ENCODE peak calls at places on chromosomes 4 and X, in six cellular contexts. One of them, this sample, is unnamed.
A peak's percentile ranks its signal among the peaks of the same experiment; 100 is the strongest.

GRCh38 chrX:69968956-69969355 is 80.8 kb downstream of the AWAT2 start:
- DNase-seq in CD8-positive, alpha-beta T cell: no peak
- DNase-seq in SK-N-SH: no peak
- DNase-seq in AG04449: no peak
- DNase-seq in fibroblast of the aortic adventitia: no peak
- DNase-seq in A549: no peak
- DNase-seq in this sample: no peak

GRCh38 chrX:108439961-108440696 is 491 bp downstream of the COL4A5 start:
- DNase-seq in CD8-positive, alpha-beta T cell: no peak
- DNase-seq in SK-N-SH: no peak
- DNase-seq in AG04449: no peak
- DNase-seq in fibroblast of the aortic adventitia: peak; percentile 45
- DNase-seq in A549: peak; percentile 14
- DNase-seq in this sample: no peak

GRCh38 chr4:154727540-154727939 is 16.3 kb upstream of the LRAT start:
- DNase-seq in CD8-positive, alpha-beta T cell: no peak
- DNase-seq in SK-N-SH: no peak
- DNase-seq in AG04449: no peak
- DNase-seq in fibroblast of the aortic adventitia: no peak
- DNase-seq in A549: no peak
- DNase-seq in this sample: no peak

GRCh38 chrX:109842611-109843010 is 109.6 kb upstream of the ACSL4 start:
- DNase-seq in CD8-positive, alpha-beta T cell: no peak
- DNase-seq in SK-N-SH: no peak
- DNase-seq in AG04449: no peak
- DNase-seq in fibroblast of the aortic adventitia: no peak
- DNase-seq in A549: no peak
- DNase-seq in this sample: no peak

GRCh38 chr4:177446571-177446970 is 4.3 kb upstream of the AGA start:
- DNase-seq in CD8-positive, alpha-beta T cell: no peak
- DNase-seq in SK-N-SH: no peak
- DNase-seq in AG04449: no peak
- DNase-seq in fibroblast of the aortic adventitia: no peak
- DNase-seq in A549: no peak
- DNase-seq in this sample: no peak

GRCh38 chr4:99383833-99384392 is 31.4 kb upstream of the ADH1C start:
- DNase-seq in CD8-positive, alpha-beta T cell: no peak
- DNase-seq in SK-N-SH: no peak
- DNase-seq in AG04449: peak; percentile 75
- DNase-seq in fibroblast of the aortic adventitia: peak; percentile 100
- DNase-seq in A549: no peak
- DNase-seq in this sample: peak; percentile 94

GRCh38 chr4:68373513-68373912 is 23.6 kb upstream of the YTHDC1 start:
- DNase-seq in CD8-positive, alpha-beta T cell: peak; percentile 60
- DNase-seq in SK-N-SH: peak; percentile 54
- DNase-seq in AG04449: no peak
- DNase-seq in fibroblast of the aortic adventitia: peak; percentile 79
- DNase-seq in A549: no peak
- DNase-seq in this sample: peak; percentile 60

GRCh38 chr4:39976945-39977488 is 694 bp downstream of the PDS5A start:
- DNase-seq in CD8-positive, alpha-beta T cell: peak; percentile 51
- DNase-seq in SK-N-SH: no peak
- DNase-seq in AG04449: no peak
- DNase-seq in fibroblast of the aortic adventitia: no peak
- DNase-seq in A549: no peak
- DNase-seq in this sample: peak; percentile 27

GRCh38 chr4:68895561-68896198 is 55.9 kb downstream of the UGT2A3 start:
- DNase-seq in CD8-positive, alpha-beta T cell: no peak
- DNase-seq in SK-N-SH: no peak
- DNase-seq in AG04449: no peak
- DNase-seq in fibroblast of the aortic adventitia: peak; percentile 60
- DNase-seq in A549: no peak
- DNase-seq in this sample: no peak

GRCh38 chr4:146639414-146639814 is 721 bp downstream of the POU4F2 start:
- DNase-seq in CD8-positive, alpha-beta T cell: no peak
- DNase-seq in SK-N-SH: no peak
- DNase-seq in AG04449: no peak
- DNase-seq in fibroblast of the aortic adventitia: no peak
- DNase-seq in A549: no peak
- DNase-seq in this sample: no peak
- H3K4me3 ChIP-seq in CD8-positive, alpha-beta T cell: no peak overlapping the region
- H3K4me3 ChIP-seq in SK-N-SH: peak overlapping the region; percentile 49
- H3K4me3 ChIP-seq in AG04449: no peak overlapping the region
- H3K4me3 ChIP-seq in fibroblast of the aortic adventitia: no peak overlapping the region
- H3K4me3 ChIP-seq in A549: no peak overlapping the region
- H3K4me3 ChIP-seq in this sample: no peak overlapping the region

DNA sequence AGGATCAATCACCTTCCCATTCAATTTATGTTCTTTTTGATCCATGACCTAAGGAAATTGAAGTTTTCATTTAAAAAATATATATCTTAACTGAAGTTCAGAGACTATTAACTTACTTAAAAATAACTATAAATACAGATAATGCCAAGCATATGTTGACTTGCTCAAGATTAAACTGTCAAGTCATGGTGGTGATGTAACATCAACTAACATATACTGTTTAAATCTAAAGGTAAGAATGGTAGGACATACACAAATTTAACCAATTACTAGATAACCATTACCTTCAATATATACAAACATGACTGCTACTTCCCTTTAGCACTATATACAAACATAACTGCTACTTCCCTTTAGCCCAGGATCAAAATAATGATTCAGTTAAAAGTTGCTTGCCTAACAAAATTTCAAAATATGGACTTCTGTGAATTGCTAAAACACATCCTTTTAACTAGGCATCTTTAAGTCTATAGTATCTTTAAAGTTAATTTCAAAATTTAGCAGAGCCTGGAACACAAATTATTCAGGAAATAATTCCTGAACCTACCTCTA is 14.9 kb downstream of the HNRNPD start:
- DNase-seq in CD8-positive, alpha-beta T cell: no peak
- DNase-seq in SK-N-SH: no peak
- DNase-seq in AG04449: no peak
- DNase-seq in fibroblast of the aortic adventitia: no peak
- DNase-seq in A549: no peak
- DNase-seq in this sample: peak; percentile 16
- H3K4me3 ChIP-seq in CD8-positive, alpha-beta T cell: no peak overlapping the region
- H3K4me3 ChIP-seq in SK-N-SH: no peak overlapping the region
- H3K4me3 ChIP-seq in AG04449: no peak overlapping the region
- H3K4me3 ChIP-seq in fibroblast of the aortic adventitia: no peak overlapping the region
- H3K4me3 ChIP-seq in A549: no peak overlapping the region
- H3K4me3 ChIP-seq in this sample: no peak overlapping the region

GRCh38 chr4:183905593-183906485 is 732 bp downstream of the STOX2 start:
- DNase-seq in CD8-positive, alpha-beta T cell: no peak
- DNase-seq in SK-N-SH: peak; percentile 75
- DNase-seq in AG04449: no peak
- DNase-seq in fibroblast of the aortic adventitia: peak; percentile 11
- DNase-seq in A549: peak; percentile 18
- DNase-seq in this sample: peak; percentile 13

GRCh38 chr4:183906736-183907651 is 1.9 kb downstream of the STOX2 start:
- DNase-seq in CD8-positive, alpha-beta T cell: no peak
- DNase-seq in SK-N-SH: peak; percentile 72
- DNase-seq in AG04449: no peak
- DNase-seq in fibroblast of the aortic adventitia: no peak
- DNase-seq in A549: no peak
- DNase-seq in this sample: no peak

GRCh38 chr4:183906486-183906735 is 1.3 kb downstream of the STOX2 start:
- DNase-seq in CD8-positive, alpha-beta T cell: no peak
- DNase-seq in SK-N-SH: peak; percentile 73
- DNase-seq in AG04449: no peak
- DNase-seq in fibroblast of the aortic adventitia: no peak
- DNase-seq in A549: no peak
- DNase-seq in this sample: no peak

GRCh38 chr4:183903021-183903760 is 1.9 kb upstream of the STOX2 start:
- DNase-seq in CD8-positive, alpha-beta T cell: no peak
- DNase-seq in SK-N-SH: no peak
- DNase-seq in AG04449: no peak
- DNase-seq in fibroblast of the aortic adventitia: no peak
- DNase-seq in A549: no peak
- DNase-seq in this sample: no peak

DNA sequence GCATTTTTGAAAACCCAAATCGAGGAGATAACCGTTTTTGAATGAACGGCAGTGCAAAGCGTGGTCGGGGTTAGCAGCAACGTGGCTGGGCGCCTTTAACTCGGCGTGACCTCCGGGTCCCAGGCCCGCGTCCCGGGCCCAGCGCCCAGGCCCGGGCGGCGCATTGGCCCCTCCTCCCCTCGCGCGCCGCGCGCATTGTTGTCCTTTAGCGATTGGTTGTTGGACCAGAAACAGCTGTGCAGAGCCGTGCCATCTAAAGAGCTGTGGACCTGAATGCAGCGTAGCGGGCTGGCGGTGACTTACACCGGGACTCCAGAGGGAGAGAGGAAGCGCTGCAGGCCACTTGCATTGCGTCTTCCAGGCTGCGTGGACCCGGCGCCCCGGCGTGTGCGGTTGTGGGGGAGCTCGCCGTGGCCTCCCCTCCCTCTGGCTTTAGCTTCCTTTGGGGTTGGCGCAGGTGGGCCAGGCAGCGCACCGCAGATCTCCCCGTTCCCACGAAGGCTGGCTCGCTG is at the start of gene STOX2:
- DNase-seq in CD8-positive, alpha-beta T cell: no peak
- DNase-seq in SK-N-SH: peak; percentile 93
- DNase-seq in AG04449: no peak
- DNase-seq in fibroblast of the aortic adventitia: peak; percentile 22
- DNase-seq in A549: peak; percentile 73
- DNase-seq in this sample: peak; percentile 18
- H3K4me3 ChIP-seq in CD8-positive, alpha-beta T cell: no peak within 1 kb of the TSS
- H3K4me3 ChIP-seq in SK-N-SH: peak within 1 kb of the TSS; percentile 62
- H3K4me3 ChIP-seq in AG04449: peak within 1 kb of the TSS; percentile 45
- H3K4me3 ChIP-seq in fibroblast of the aortic adventitia: peak within 1 kb of the TSS; percentile 52
- H3K4me3 ChIP-seq in A549: peak within 1 kb of the TSS; percentile 66
- H3K4me3 ChIP-seq in this sample: peak within 1 kb of the TSS; percentile 45

GRCh38 chr4:174156239-174156826 is 127.1 kb downstream of the FBXO8 start:
- DNase-seq in CD8-positive, alpha-beta T cell: no peak
- DNase-seq in SK-N-SH: peak; percentile 27
- DNase-seq in AG04449: no peak
- DNase-seq in fibroblast of the aortic adventitia: peak; percentile 81
- DNase-seq in A549: peak; percentile 13
- DNase-seq in this sample: peak; percentile 84

GRCh38 chr4:174157106-174157607 is 126.3 kb downstream of the FBXO8 start:
- DNase-seq in CD8-positive, alpha-beta T cell: no peak
- DNase-seq in SK-N-SH: no peak
- DNase-seq in AG04449: no peak
- DNase-seq in fibroblast of the aortic adventitia: peak; percentile 84
- DNase-seq in A549: no peak
- DNase-seq in this sample: peak; percentile 98

GRCh38 chr4:174154455-174154854 is 129.0 kb downstream of the FBXO8 start:
- DNase-seq in CD8-positive, alpha-beta T cell: no peak
- DNase-seq in SK-N-SH: no peak
- DNase-seq in AG04449: peak; percentile 7
- DNase-seq in fibroblast of the aortic adventitia: peak; percentile 80
- DNase-seq in A549: peak; percentile 27
- DNase-seq in this sample: peak; percentile 94

DNA sequence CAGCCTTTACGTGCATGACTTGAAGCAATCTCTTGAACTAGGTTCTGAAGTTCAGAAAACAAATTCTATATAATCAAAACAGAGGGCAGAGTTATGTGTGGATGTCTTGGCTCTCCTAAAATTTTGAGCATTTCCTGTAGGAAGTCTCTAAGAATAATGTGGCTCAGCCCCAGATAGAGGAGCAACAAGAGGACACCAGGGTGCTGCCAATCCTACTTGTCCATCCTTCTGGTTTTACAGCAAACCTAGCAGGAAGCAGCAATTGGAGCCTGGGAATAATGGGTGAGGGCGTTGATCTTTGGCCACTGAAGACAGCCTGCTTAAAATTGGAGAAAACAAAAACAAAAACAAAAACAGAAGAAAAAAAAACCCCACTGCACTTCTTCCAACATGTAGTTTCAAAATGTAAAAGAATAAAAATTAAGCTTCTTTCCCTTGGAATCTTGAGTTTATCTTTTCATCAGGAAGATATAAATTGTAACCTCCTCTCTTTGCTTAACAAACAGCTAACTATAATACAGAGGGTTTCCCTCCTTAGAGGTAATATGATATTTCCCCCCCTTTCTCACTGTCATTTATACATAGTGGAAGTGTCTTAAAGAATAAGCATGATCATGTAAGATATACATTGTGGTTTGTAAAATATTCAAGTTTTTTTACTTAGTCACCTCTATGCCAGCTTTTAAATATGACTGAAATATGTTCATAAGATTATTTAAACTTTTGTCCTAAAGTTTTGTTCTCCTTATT is 130.6 kb downstream of the FBXO8 start:
- DNase-seq in CD8-positive, alpha-beta T cell: no peak
- DNase-seq in SK-N-SH: no peak
- DNase-seq in AG04449: no peak
- DNase-seq in fibroblast of the aortic adventitia: no peak
- DNase-seq in A549: no peak
- DNase-seq in this sample: peak; percentile 25
- H3K4me3 ChIP-seq in CD8-positive, alpha-beta T cell: no peak overlapping the region
- H3K4me3 ChIP-seq in SK-N-SH: no peak overlapping the region
- H3K4me3 ChIP-seq in AG04449: no peak overlapping the region
- H3K4me3 ChIP-seq in fibroblast of the aortic adventitia: no peak overlapping the region
- H3K4me3 ChIP-seq in A549: no peak overlapping the region
- H3K4me3 ChIP-seq in this sample: no peak overlapping the region

GRCh38 chr4:118034061-118034785 is at the start of gene NDST3:
- DNase-seq in CD8-positive, alpha-beta T cell: no peak
- DNase-seq in SK-N-SH: peak; percentile 81
- DNase-seq in AG04449: no peak
- DNase-seq in fibroblast of the aortic adventitia: peak; percentile 17
- DNase-seq in A549: peak; percentile 44
- DNase-seq in this sample: peak; percentile 24
- H3K4me3 ChIP-seq in CD8-positive, alpha-beta T cell: no peak within 1 kb of the TSS
- H3K4me3 ChIP-seq in SK-N-SH: peak within 1 kb of the TSS; percentile 80
- H3K4me3 ChIP-seq in AG04449: peak within 1 kb of the TSS; percentile 60
- H3K4me3 ChIP-seq in fibroblast of the aortic adventitia: peak within 1 kb of the TSS; percentile 59
- H3K4me3 ChIP-seq in A549: peak within 1 kb of the TSS; percentile 50
- H3K4me3 ChIP-seq in this sample: peak within 1 kb of the TSS; percentile 57

GRCh38 chr4:48138511-48138910 is 4.5 kb upstream of the TXK start:
- DNase-seq in CD8-positive, alpha-beta T cell: no peak
- DNase-seq in SK-N-SH: no peak
- DNase-seq in AG04449: no peak
- DNase-seq in fibroblast of the aortic adventitia: no peak
- DNase-seq in A549: no peak
- DNase-seq in this sample: no peak
- H3K4me3 ChIP-seq in CD8-positive, alpha-beta T cell: peak overlapping the region; percentile 17
- H3K4me3 ChIP-seq in SK-N-SH: no peak overlapping the region
- H3K4me3 ChIP-seq in AG04449: no peak overlapping the region
- H3K4me3 ChIP-seq in fibroblast of the aortic adventitia: no peak overlapping the region
- H3K4me3 ChIP-seq in A549: no peak overlapping the region
- H3K4me3 ChIP-seq in this sample: no peak overlapping the region

GRCh38 chr4:78666830-78667258 is 109.3 kb upstream of the BMP2K start:
- DNase-seq in CD8-positive, alpha-beta T cell: no peak
- DNase-seq in SK-N-SH: no peak
- DNase-seq in AG04449: no peak
- DNase-seq in fibroblast of the aortic adventitia: no peak
- DNase-seq in A549: no peak
- DNase-seq in this sample: no peak
- H3K4me3 ChIP-seq in CD8-positive, alpha-beta T cell: no peak overlapping the region
- H3K4me3 ChIP-seq in SK-N-SH: no peak overlapping the region
- H3K4me3 ChIP-seq in AG04449: no peak overlapping the region
- H3K4me3 ChIP-seq in fibroblast of the aortic adventitia: no peak overlapping the region
- H3K4me3 ChIP-seq in A549: no peak overlapping the region
- H3K4me3 ChIP-seq in this sample: no peak overlapping the region

GRCh38 chr4:87120411-87121162 is 99.8 kb downstream of the KLHL8 start:
- DNase-seq in CD8-positive, alpha-beta T cell: no peak
- DNase-seq in SK-N-SH: no peak
- DNase-seq in AG04449: no peak
- DNase-seq in fibroblast of the aortic adventitia: peak; percentile 54
- DNase-seq in A549: no peak
- DNase-seq in this sample: peak; percentile 48
- H3K4me3 ChIP-seq in CD8-positive, alpha-beta T cell: no peak overlapping the region
- H3K4me3 ChIP-seq in SK-N-SH: no peak overlapping the region
- H3K4me3 ChIP-seq in AG04449: no peak overlapping the region
- H3K4me3 ChIP-seq in fibroblast of the aortic adventitia: no peak overlapping the region
- H3K4me3 ChIP-seq in A549: no peak overlapping the region
- H3K4me3 ChIP-seq in this sample: no peak overlapping the region

This sample was measured in fibroblast of villous mesenchyme.